ENCODE peak calls at places on chromosome 4, in eight cellular contexts. X is stomach, P is endothelial cell, A is EL, Z is Calu3, S is fibroblast of lung, Q is type B pancreatic cell, M is adipocyte. W is an unnamed sample.

GRCh38 chr4:48831532-48832015 is 686 bp downstream of the OCIAD1 start:
- DNase-seq in A (peak), S (no peak), Q (no peak), P (no peak), M (peak), X (no peak), Z (no peak), W (peak)

GRCh38 chr4:23819041-23819511 is 70.8 kb downstream of the PPARGC1A start:
- DNase-seq in Z (no peak), A (peak), S (peak), Q (no peak), M (no peak), P (no peak), X (no peak), W (no peak)

GRCh38 chr4:122633211-122633610 is 12.3 kb upstream of the IL21 start:
- DNase-seq in Z (no peak), A (peak), M (peak), P (no peak), X (no peak), Q (no peak), S (peak), W (no peak)

GRCh38 chr4:52911684-52912294 is 49.7 kb downstream of the RASL11B start:
- DNase-seq in M (peak), S (peak), P (peak), Q (peak), A (peak), X (peak), Z (peak), W (peak)

GRCh38 chr4:108881190-108881589 is 118.3 kb upstream of the ETNPPL start:
- DNase-seq in X (no peak), S (peak), Z (no peak), A (peak), P (no peak), M (no peak), Q (no peak), W (no peak)

GRCh38 chr4:34417160-34417559 is 1827.2 kb downstream of the ARAP2 start:
- DNase-seq in M (peak), X (no peak), A (no peak), Z (no peak), P (no peak), S (no peak), Q (no peak), W (no peak)

GRCh38 chr4:165680821-165681220 is 192.2 kb upstream of the TLL1 start:
- DNase-seq in S (peak), M (no peak), X (no peak), P (no peak), Z (no peak), A (no peak), Q (no peak), W (no peak)

GRCh38 chr4:74158561-74159396 is 861 bp downstream of the MTHFD2L start:
- DNase-seq in X (no peak), P (no peak), M (peak), A (peak), Z (no peak), Q (no peak), S (peak), W (peak)

GRCh38 chr4:37490391-37491347 is 195.5 kb downstream of the RELL1 start:
- DNase-seq in X (no peak), S (no peak), Q (no peak), M (no peak), A (no peak), P (no peak), Z (peak), W (no peak)

GRCh38 chr4:4762909-4763814 is 96.3 kb upstream of the MSX1 start:
- DNase-seq in S (peak), M (peak), A (peak), P (peak), Q (peak), Z (peak), X (no peak), W (peak)

GRCh38 chr4:17095771-17096170 is 197.3 kb upstream of the LDB2 start:
- DNase-seq in S (no peak), Q (no peak), P (no peak), M (no peak), A (no peak), Z (no peak), X (no peak), W (no peak)

GRCh38 chr4:5708171-5708828 is at the start of gene EVC2:
- DNase-seq in S (peak), X (peak), M (peak), Z (no peak), Q (no peak), P (peak), A (peak), W (no peak)

GRCh38 chr4:168585168-168586091 is 88.6 kb downstream of the PALLD start:
- DNase-seq in Z (peak), Q (no peak), A (peak), S (peak), M (peak), P (peak), X (peak), W (peak)

W was measured in GM12865.